ENCODE peak calls at places on chromosomes 12 and 14, in ten cellular contexts. Z, H, M, W, F, T, I, N, Y and U are unnamed samples.

GRCh38 chr12:34394211-34395055 is 372.1 kb downstream of the ALG10 start:
- DNase-seq in I (no peak), F (no peak), W (no peak), Z (no peak), M (no peak), Y (peak; percentile 3), H (no peak), N (peak; percentile 27), T (no peak), U (no peak)

GRCh38 chr12:46657416-46658411 is 168.1 kb downstream of the SLC38A4 start:
- DNase-seq in I (no peak), N (no peak), Y (no peak), M (peak; percentile 44), Z (peak; percentile 51), F (peak; percentile 32), T (no peak), H (no peak), W (no peak), U (no peak)

GRCh38 chr12:52010692-52011601 is 4.2 kb downstream of the TAMALIN start:
- DNase-seq in N (peak; percentile 44), T (no peak), W (no peak), I (no peak), M (no peak), H (no peak), F (no peak), Z (no peak), Y (no peak), U (no peak)

GRCh38 chr14:95774265-95775160 is 60.6 kb upstream of the TCL1A start:
- DNase-seq in I (peak; percentile 25), T (peak; percentile 59), Z (peak; percentile 42), W (peak; percentile 76), F (peak; percentile 40), N (no peak), Y (peak; percentile 78), H (no peak), M (peak; percentile 4), U (peak; percentile 69)

GRCh38 chr12:73585136-73585535 is 952.5 kb upstream of the ATXN7L3B start:
- DNase-seq in W (no peak), H (no peak), F (no peak), T (no peak), I (no peak), Y (no peak), M (no peak), N (no peak), Z (no peak), U (no peak)

GRCh38 chr14:76595266-76595665 is 166.0 kb upstream of the VASH1 start:
- DNase-seq in Z (no peak), Y (no peak), F (peak; percentile 21), W (no peak), M (no peak), H (no peak), I (no peak), T (no peak), N (no peak), U (no peak)

GRCh38 chr12:102513272-102513671 is 32.9 kb upstream of the IGF1 start:
- DNase-seq in W (no peak), Y (no peak), N (no peak), H (no peak), Z (no peak), I (no peak), T (no peak), F (no peak), M (no peak), U (no peak)

GRCh38 chr14:99009875-99010274 is 262.1 kb downstream of the BCL11B start:
- DNase-seq in I (no peak), N (no peak), H (no peak), T (no peak), W (no peak), Y (no peak), Z (no peak), M (no peak), F (no peak), U (no peak)

GRCh38 chr14:74979442-74980397 is 23.0 kb upstream of the EIF2B2 start:
- DNase-seq in I (no peak), N (no peak), M (peak; percentile 21), Z (peak; percentile 57), Y (no peak), T (no peak), H (no peak), F (peak; percentile 47), W (no peak), U (no peak)

GRCh38 chr12:41724216-41724615 is 420.5 kb downstream of the GXYLT1 start:
- DNase-seq in Y (no peak), W (no peak), F (no peak), N (no peak), Z (no peak), H (no peak), T (peak; percentile 11), M (no peak), I (no peak), U (no peak)

GRCh38 chr12:123427036-123427769 is 9.3 kb downstream of the RILPL2 start:
- DNase-seq in W (no peak), M (no peak), T (no peak), Z (no peak), I (no peak), H (no peak), Y (peak; percentile 75), N (no peak), F (no peak), U (no peak)

GRCh38 chr12:52263761-52264434 is 10.5 kb upstream of the KRT86 start:
- DNase-seq in T (no peak), F (no peak), M (no peak), Z (no peak), W (no peak), I (no peak), N (no peak), H (no peak), Y (no peak), U (no peak)

GRCh38 chr14:22159968-22160367 is 429.1 kb downstream of the DAD1 start:
- DNase-seq in N (no peak), H (no peak), M (no peak), Z (no peak), W (peak; percentile 46), T (no peak), Y (no peak), I (no peak), F (no peak), U (no peak)

DNA sequence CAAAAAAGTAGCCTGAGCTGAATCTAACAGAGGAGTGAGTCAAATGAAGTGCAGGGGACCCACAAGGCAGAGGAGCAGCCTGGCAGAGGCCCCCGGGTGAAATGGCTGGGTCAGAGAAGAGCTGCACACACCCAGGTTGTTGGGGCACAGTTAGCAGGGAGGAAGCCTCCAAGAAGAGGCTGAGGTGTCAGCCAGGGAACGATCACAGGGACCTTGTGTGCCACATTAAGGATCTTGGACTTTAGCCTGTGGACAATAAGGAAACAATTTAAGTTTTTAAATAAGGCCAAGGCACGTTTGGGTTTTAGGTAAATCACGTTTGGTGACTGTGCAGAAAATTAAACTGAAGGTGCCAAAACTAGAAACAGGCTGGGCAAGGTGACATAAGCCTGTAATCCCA is 35.1 kb downstream of the OR10P1 start:
- DNase-seq in H (no peak), T (no peak), Y (no peak), N (no peak), M (no peak), W (peak; percentile 60), F (no peak), Z (no peak), I (no peak), U (no peak)
- TF ChIP-seq CTCF in H (no peak), T (no peak), Y (no peak), N (no peak), M (no peak), W (no peak), F (no peak), Z (no peak), I (no peak), U (no peak)

GRCh38 chr14:67704484-67705089 is 2.9 kb downstream of the RDH12 start:
- DNase-seq in W (peak; percentile 61), F (peak; percentile 74), H (no peak), N (no peak), M (peak; percentile 37), Y (peak; percentile 65), T (peak; percentile 62), Z (peak; percentile 75), I (peak; percentile 29), U (peak; percentile 34)
- TF ChIP-seq CTCF in W (no peak), F (peak; percentile 77), H (peak; percentile 79), N (peak; percentile 73), M (peak; percentile 71), Y (peak; percentile 76), T (peak; percentile 50), Z (peak; percentile 76), I (peak; percentile 74), U (no peak)

GRCh38 chr14:101119830-101120571 is 216.5 kb upstream of the RTL1 start:
- DNase-seq in I (no peak), Z (no peak), T (no peak), H (no peak), M (peak; percentile 18), N (no peak), Y (no peak), W (no peak), F (peak; percentile 7), U (no peak)

GRCh38 chr14:101122855-101123129 is 219.3 kb upstream of the RTL1 start:
- DNase-seq in W (no peak), M (no peak), F (no peak), N (no peak), H (no peak), Y (no peak), Z (no peak), T (no peak), I (no peak), U (no peak)

GRCh38 chr14:101120636-101121398 is 217.3 kb upstream of the RTL1 start:
- DNase-seq in W (peak; percentile 28), I (no peak), T (no peak), H (no peak), N (peak; percentile 74), F (no peak), M (peak; percentile 20), Z (peak; percentile 37), Y (no peak), U (no peak)

GRCh38 chr14:101122114-101122854 is 218.8 kb upstream of the RTL1 start:
- DNase-seq in N (no peak), F (no peak), M (no peak), H (no peak), Y (no peak), Z (no peak), W (no peak), T (no peak), I (no peak), U (no peak)

GRCh38 chr14:101121399-101122113 is 218.0 kb upstream of the RTL1 start:
- DNase-seq in Z (no peak), H (no peak), T (no peak), M (no peak), F (no peak), W (no peak), N (peak; percentile 41), I (no peak), Y (no peak), U (no peak)
- TF ChIP-seq CTCF in Z (no peak), H (no peak), T (no peak), M (no peak), F (no peak), W (no peak), N (no peak), I (no peak), Y (no peak), U (no peak)

DNA sequence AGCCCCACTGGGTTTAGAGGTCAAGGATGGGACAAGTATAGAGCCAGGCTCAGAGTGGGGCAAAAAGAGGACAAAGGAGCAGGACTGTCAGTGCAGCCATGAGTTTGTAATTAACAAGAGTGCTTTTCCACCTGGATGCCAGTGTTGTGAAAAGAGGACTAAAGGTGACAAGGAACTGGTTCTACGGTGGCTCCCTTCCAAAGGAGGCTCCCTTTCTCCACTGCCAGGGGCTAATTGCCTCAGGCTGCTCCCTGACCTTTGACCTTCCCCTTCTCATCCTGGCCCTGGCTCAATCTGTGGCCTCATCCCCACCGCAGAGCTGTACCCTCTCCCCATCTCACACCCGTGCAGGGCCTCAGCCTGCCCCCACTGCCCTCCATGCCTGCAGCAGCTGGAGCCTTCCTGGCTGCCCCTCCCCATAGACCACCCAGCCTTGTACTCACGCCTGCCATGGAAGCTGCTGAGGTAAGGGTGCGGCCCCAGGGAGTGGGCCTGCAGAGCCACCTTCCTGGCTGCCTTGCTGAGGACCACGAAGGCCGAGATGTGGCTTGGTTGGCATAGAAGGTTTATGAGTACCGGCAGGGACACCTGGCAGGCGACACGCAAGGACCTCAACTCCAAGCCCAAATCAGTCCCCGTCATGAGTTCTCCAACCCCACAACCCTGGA is 24.8 kb upstream of the FKBP4 start:
- DNase-seq in W (peak; percentile 90), H (no peak), T (no peak), M (no peak), F (no peak), I (no peak), Y (no peak), Z (no peak), N (no peak), U (no peak)
- TF ChIP-seq CTCF in W (no peak), H (no peak), T (no peak), M (no peak), F (no peak), I (no peak), Y (no peak), Z (no peak), N (no peak), U (no peak)